ENCODE peak calls at places on chromosome 4, in six cellular contexts. C is neural crest cell; B is stimulated activated CD8-positive, alpha-beta memory T cell treated with anti-CD3 and anti-CD28 coated beads, Interleukin-15, amount 100 ng/mL, for 24 hours; G is ELR; Y is T-helper 9 cell; F is fibroblast of the conjunctiva. X is an unnamed sample.
A peak's percentile ranks its signal among the peaks of the same experiment; 100 is the strongest.

GRCh38 chr4:164212134-164212533 is 541.8 kb upstream of the SMIM31 start:
- DNase-seq in C (no peak), B (no peak), G (peak; percentile 24), Y (no peak), F (no peak), X (peak; percentile 30)

GRCh38 chr4:777520-778262 is 48.2 kb downstream of the CPLX1 start:
- DNase-seq in C (no peak), B (no peak), G (no peak), Y (no peak), F (no peak), X (no peak)

GRCh38 chr4:121822796-121823504 is 733 bp downstream of the CCNA2 start:
- DNase-seq in C (peak; percentile 30), B (no peak), G (peak; percentile 54), Y (peak; percentile 10), F (no peak), X (peak; percentile 41)

GRCh38 chr4:52425751-52426326 is 233.3 kb downstream of the USP46 start:
- DNase-seq in C (no peak), B (no peak), G (no peak), Y (no peak), F (no peak), X (no peak)

GRCh38 chr4:140227286-140227685 is 73.3 kb upstream of the MAML3 start:
- DNase-seq in C (no peak), B (no peak), G (no peak), Y (no peak), F (no peak), X (no peak)

GRCh38 chr4:138259296-138259695 is 17.1 kb upstream of the SLC7A11 start:
- DNase-seq in C (no peak), B (no peak), G (no peak), Y (no peak), F (no peak), X (no peak)

GRCh38 chr4:68892861-68893260 is 58.7 kb downstream of the UGT2A3 start:
- DNase-seq in C (no peak), B (no peak), G (no peak), Y (no peak), F (no peak), X (no peak)

GRCh38 chr4:1593881-1594345 is 90.2 kb downstream of the FAM53A start:
- DNase-seq in C (no peak), B (no peak), G (no peak), Y (no peak), F (no peak), X (no peak)

GRCh38 chr4:87321888-87322287 is 794 bp downstream of the HSD17B13 start:
- DNase-seq in C (no peak), B (no peak), G (no peak), Y (no peak), F (no peak), X (no peak)

GRCh38 chr4:12827966-12828365 is 656.2 kb downstream of the RAB28 start:
- DNase-seq in C (no peak), B (no peak), G (no peak), Y (no peak), F (no peak), X (no peak)

GRCh38 chr4:101197350-101197749 is 150.0 kb downstream of the PPP3CA start:
- DNase-seq in C (no peak), B (no peak), G (no peak), Y (no peak), F (no peak), X (no peak)

GRCh38 chr4:40583850-40584439 is 45.7 kb downstream of the RBM47 start:
- DNase-seq in C (no peak), B (no peak), G (no peak), Y (no peak), F (no peak), X (no peak)